ENCODE peak calls at places on chromosomes 12 and 14, in five cellular contexts. B is cardiac muscle cell, Z is NB4, Y is lower lobe of right lung, D is mammary epithelial cell. T is an unnamed sample.

GRCh38 chr14:95519699-95520098 is 3.2 kb upstream of the SYNE3 start:
- DNase-seq in B (peak; percentile 86), Y (peak; percentile 73), D (peak; percentile 72), Z (peak; percentile 89), T (peak; percentile 58)

GRCh38 chr14:93430319-93430801 is 379 bp upstream of the UNC79 start:
- DNase-seq in B (peak; percentile 55), Z (no peak), D (no peak), Y (no peak), T (peak; percentile 1)

GRCh38 chr12:2613674-2614073 is 181.1 kb upstream of the FKBP4 start:
- DNase-seq in B (peak; percentile 93), D (peak; percentile 94), Z (peak; percentile 22), Y (no peak), T (peak; percentile 37)

GRCh38 chr12:112087055-112087850 is 21.3 kb downstream of the NAA25 start:
- DNase-seq in Z (no peak), Y (no peak), D (no peak), B (no peak), T (no peak)

GRCh38 chr14:75783184-75783583 is 122.1 kb downstream of the TTLL5 start:
- DNase-seq in Y (no peak), D (no peak), B (no peak), Z (no peak), T (no peak)

GRCh38 chr14:68569970-68570409 is 222.9 kb downstream of the ZFP36L1 start:
- DNase-seq in D (no peak), Y (no peak), B (no peak), Z (no peak), T (no peak)

GRCh38 chr12:46049665-46050064 is 59.3 kb upstream of the SCAF11 start:
- DNase-seq in B (peak; percentile 2), Y (no peak), Z (no peak), D (no peak), T (no peak)

GRCh38 chr12:121202407-121203355 is 7.2 kb upstream of the P2RX4 start:
- DNase-seq in B (no peak), Z (no peak), Y (no peak), D (no peak), T (no peak)

GRCh38 chr14:104184506-104184905 is 46.1 kb downstream of the KIF26A start:
- DNase-seq in Y (no peak), B (no peak), D (no peak), Z (no peak), T (no peak)

GRCh38 chr14:88630565-88630964 is 67.7 kb downstream of the ZC3H14 start:
- DNase-seq in D (peak; percentile 47), Z (no peak), Y (no peak), B (peak; percentile 90), T (peak; percentile 29)

GRCh38 chr12:109624467-109624866 is 50.9 kb downstream of the MVK start:
- DNase-seq in Y (no peak), Z (no peak), D (no peak), B (no peak), T (peak; percentile 30)

GRCh38 chr14:89332031-89332430 is 85.0 kb downstream of the FOXN3 start:
- DNase-seq in D (no peak), Z (no peak), B (no peak), Y (no peak), T (no peak)

DNA sequence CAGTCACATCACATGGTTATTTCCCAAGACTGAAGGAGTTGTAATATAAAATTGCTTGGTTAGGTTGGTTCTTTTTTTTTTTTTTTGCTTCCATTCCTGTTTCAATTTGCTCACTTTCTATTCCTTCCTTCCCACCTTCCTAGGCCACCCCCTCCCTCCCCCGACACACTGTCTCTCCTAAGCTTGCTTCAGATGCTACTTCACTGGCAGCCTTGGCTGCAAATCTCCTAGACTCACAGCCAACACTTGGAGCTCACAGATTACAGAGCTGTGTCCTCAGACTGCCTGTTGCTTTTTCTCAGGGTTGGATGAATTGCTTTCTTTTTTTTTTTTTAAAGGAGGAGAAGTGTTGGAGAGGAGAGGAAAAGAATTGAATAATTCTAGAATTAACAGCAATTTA is 77.3 kb upstream of the GRIN2B start:
- DNase-seq in B (no peak), Y (no peak), Z (no peak), D (no peak), T (no peak)
- TF ChIP-seq CTCF in B (no peak), Y (no peak), Z (no peak), D (no peak), T (no peak)

DNA sequence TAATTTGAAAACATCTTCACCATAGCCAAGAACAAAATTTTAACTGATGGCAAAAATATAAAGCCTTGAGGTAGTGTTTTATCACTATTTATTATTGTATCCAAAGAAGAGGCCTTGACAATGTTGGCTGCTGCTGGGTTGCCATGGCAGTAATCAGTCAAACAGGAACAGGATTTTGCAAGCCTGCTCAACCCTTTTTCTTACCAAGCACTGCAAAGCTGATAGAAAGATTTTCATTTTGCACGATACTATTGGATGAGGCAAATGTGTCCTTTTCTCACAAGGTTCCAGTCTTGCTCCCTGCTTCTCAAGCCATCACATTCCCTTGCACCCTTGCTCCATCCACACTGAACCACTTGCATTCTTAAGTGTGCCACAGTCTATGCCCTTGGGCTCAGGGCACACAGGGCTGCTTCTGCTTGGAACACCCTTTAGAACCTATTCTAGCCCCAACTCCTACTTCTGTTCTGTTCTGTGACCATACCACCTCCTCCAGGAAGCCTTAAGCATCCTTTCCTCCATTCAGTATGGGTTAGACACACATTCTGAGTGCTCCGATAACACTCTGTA is 76.5 kb upstream of the AMIGO2 start:
- DNase-seq in D (peak; percentile 14), Z (peak; percentile 22), B (peak; percentile 90), Y (no peak), T (peak; percentile 7)
- H3K4me3 ChIP-seq in D (no peak overlapping the region), Z (no peak overlapping the region), B (no peak overlapping the region), Y (no peak overlapping the region), T (no peak overlapping the region)

DNA sequence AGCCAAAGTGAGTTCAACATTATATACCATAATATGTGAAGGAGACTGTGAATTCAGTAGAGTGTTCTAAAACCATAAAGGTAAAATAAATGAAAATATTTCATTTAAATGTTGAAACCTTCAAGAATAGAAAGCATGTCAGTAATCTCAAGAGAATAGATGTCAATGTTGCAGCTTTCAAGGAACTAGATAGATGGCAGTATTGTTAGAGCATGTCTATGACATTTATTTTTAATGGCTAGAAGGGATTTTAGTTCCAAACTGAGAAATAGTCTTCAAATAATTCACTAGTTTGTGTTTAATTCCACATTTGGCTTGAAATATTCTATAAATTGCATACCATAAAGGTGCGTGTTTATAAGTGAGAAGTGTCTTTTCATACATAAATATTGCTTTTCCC is 326.5 kb downstream of the FLRT2 start:
- DNase-seq in Y (no peak), B (no peak), Z (no peak), D (no peak), T (peak; percentile 6)
- TF ChIP-seq CTCF in Y (peak; percentile 11), B (no peak), Z (no peak), D (peak; percentile 14), T (peak; percentile 26)

GRCh38 chr14:60637490-60638452 is 11.5 kb downstream of the SIX1 start:
- DNase-seq in D (no peak), Y (no peak), B (peak; percentile 40), Z (no peak), T (peak; percentile 33)
- H3K4me3 ChIP-seq in D (no peak overlapping the region), Y (peak overlapping the region; percentile 42), B (peak overlapping the region; percentile 19), Z (no peak overlapping the region), T (peak overlapping the region; percentile 7)

GRCh38 chr14:36646664-36647416 is 14.8 kb upstream of the PAX9 start:
- DNase-seq in Z (no peak), Y (no peak), D (peak; percentile 38), B (no peak), T (peak; percentile 56)
- TF ChIP-seq CTCF in Z (no peak), Y (no peak), D (no peak), B (no peak), T (peak; percentile 36)

GRCh38 chr12:108594960-108595710 is 2.7 kb downstream of the TMEM119 start:
- DNase-seq in Z (no peak), B (no peak), Y (no peak), D (no peak), T (no peak)
- H3K4me3 ChIP-seq in Z (no peak overlapping the region), B (no peak overlapping the region), Y (peak overlapping the region; percentile 31), D (no peak overlapping the region), T (no peak overlapping the region)

GRCh38 chr14:77140937-77141591 is 527 bp downstream of the ZDHHC22 start:
- DNase-seq in Y (no peak), Z (no peak), B (peak; percentile 40), D (peak; percentile 37), T (peak; percentile 29)
- TF ChIP-seq CTCF in Y (peak; percentile 28), Z (no peak), B (peak; percentile 38), D (peak; percentile 27), T (peak; percentile 7)